ENCODE peak calls at places on chromosomes 7 and 10, in four cellular contexts. O is WTC11, F is HepG2, M is K562. Q is an unnamed sample.

GRCh38 chr7:128200376-128200775 is 40.7 kb upstream of the LEP start:
- DNase-seq in O (no peak), F (no peak), M (no peak), Q (no peak)

GRCh38 chr7:134936893-134937520 is 49.3 kb upstream of the AGBL3 start:
- DNase-seq in O (no peak), F (no peak), M (no peak), Q (no peak)

GRCh38 chr10:112678581-112678980 is 231.6 kb downstream of the VTI1A start:
- DNase-seq in O (no peak), F (peak), M (no peak), Q (no peak)

GRCh38 chr10:103926722-103927319 is 8.8 kb upstream of the STN1 start:
- DNase-seq in O (no peak), F (no peak), M (no peak), Q (no peak)

GRCh38 chr10:59173414-59173813 is 3.0 kb upstream of the PHYHIPL start:
- DNase-seq in O (no peak), F (no peak), M (no peak), Q (no peak)

GRCh38 chr10:46050956-46051355 is 4.9 kb upstream of the MSMB start:
- DNase-seq in O (no peak), F (no peak), M (no peak), Q (no peak)

GRCh38 chr7:129423700-129424410 is 10.4 kb upstream of the STRIP2 start:
- DNase-seq in O (no peak), F (peak), M (peak), Q (peak)

GRCh38 chr7:156578978-156579430 is 61.6 kb upstream of the RNF32 start:
- DNase-seq in O (peak), F (no peak), M (no peak), Q (no peak)

GRCh38 chr10:2893991-2894390 is 173.4 kb upstream of the PFKP start:
- DNase-seq in O (no peak), F (no peak), M (no peak), Q (no peak)

GRCh38 chr7:67875558-67875957 is 878.9 kb downstream of the TYW1 start:
- DNase-seq in O (no peak), F (no peak), M (no peak), Q (no peak)

GRCh38 chr10:69638642-69639041 is 8.6 kb downstream of the FAM241B start:
- DNase-seq in O (no peak), F (no peak), M (no peak), Q (no peak)

GRCh38 chr10:49115015-49115795 is at the start of gene VSTM4:
- DNase-seq in O (peak), F (no peak), M (peak), Q (no peak)

GRCh38 chr7:113289140-113289740 is 170.9 kb upstream of the SMIM30 start:
- DNase-seq in O (no peak), F (peak), M (no peak), Q (peak)

GRCh38 chr10:75401569-75402485 is at the start of gene ZNF503:
- DNase-seq in O (peak), F (peak), M (peak), Q (peak)

GRCh38 chr7:137925091-137925490 is 76.8 kb downstream of the CREB3L2 start:
- DNase-seq in O (no peak), F (no peak), M (no peak), Q (no peak)

GRCh38 chr10:58637372-58637771 is 124.7 kb downstream of the BICC1 start:
- DNase-seq in O (no peak), F (peak), M (no peak), Q (peak)

GRCh38 chr7:12839508-12840153 is 152.2 kb downstream of the ARL4A start:
- DNase-seq in O (peak), F (peak), M (no peak), Q (no peak)

GRCh38 chr10:45581497-45582385 is 90.8 kb downstream of the ZFAND4 start:
- DNase-seq in O (no peak), F (peak), M (no peak), Q (no peak)

GRCh38 chr10:79103078-79103477 is 34.3 kb downstream of the ZMIZ1 start:
- DNase-seq in O (no peak), F (no peak), M (no peak), Q (no peak)

GRCh38 chr7:69654849-69655707 is 56.8 kb downstream of the AUTS2 start:
- DNase-seq in O (no peak), F (no peak), M (no peak), Q (no peak)

GRCh38 chr7:15947749-15948148 is 261.3 kb upstream of the MEOX2 start:
- DNase-seq in O (no peak), F (no peak), M (no peak), Q (no peak)

GRCh38 chr10:132036153-132036886 is 29.4 kb upstream of the JAKMIP3 start:
- DNase-seq in O (peak), F (no peak), M (no peak), Q (peak)

GRCh38 chr7:108442039-108442568 is 14.1 kb downstream of the NRCAM start:
- DNase-seq in O (no peak), F (no peak), M (no peak), Q (peak)

GRCh38 chr10:110499796-110500514 is 2.2 kb downstream of the DUSP5 start:
- DNase-seq in O (no peak), F (no peak), M (no peak), Q (peak)

GRCh38 chr10:59631237-59631636 is 78.4 kb downstream of the SLC16A9 start:
- DNase-seq in O (no peak), F (no peak), M (no peak), Q (no peak)

GRCh38 chr7:46449743-46450142 is 528.7 kb upstream of the IGFBP3 start:
- DNase-seq in O (no peak), F (no peak), M (no peak), Q (no peak)

GRCh38 chr7:140062118-140062527 is 628 bp downstream of the PARP12 start:
- DNase-seq in O (peak), F (no peak), M (peak), Q (peak)

DNA sequence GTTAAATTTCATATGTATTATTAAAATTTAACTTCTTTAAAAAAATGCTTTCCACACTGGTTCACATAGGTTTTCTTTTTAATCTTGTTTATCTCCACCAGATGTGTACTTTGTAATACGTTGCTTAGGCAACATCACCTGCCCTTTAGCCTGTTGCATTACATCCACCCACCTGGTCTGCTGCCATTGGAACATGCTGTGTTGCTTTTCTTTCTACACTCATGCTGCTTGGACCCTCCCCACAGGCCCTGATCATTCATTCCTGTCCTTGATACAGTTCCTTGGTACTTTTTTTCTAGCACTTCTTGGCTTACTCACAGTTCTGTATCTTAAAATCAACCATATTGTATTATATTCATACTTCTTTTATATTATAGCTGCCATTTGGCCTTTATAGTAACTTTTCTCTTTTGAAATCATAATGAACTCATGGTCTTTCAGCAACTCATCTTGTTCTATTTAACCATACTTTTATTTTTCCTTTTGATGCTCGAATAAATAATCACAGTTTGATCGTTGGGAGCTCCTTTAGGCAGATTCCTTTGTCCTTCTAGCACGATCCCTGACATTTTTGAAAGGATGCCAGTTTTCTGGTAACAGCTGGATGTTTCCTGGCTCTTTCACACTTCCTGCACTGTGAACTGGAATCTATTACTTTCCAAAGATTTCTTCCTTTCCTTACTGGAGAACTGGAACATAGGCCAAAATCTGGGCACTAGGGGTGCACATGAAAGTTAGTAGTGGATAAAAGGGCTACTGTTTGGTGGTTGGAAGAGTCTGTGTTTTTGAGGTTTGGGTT is 125.0 kb downstream of the CDK14 start:
- DNase-seq in O (no peak), F (peak), M (no peak), Q (no peak)
- TF ChIP-seq HMGXB4 in O (no peak), F (no peak), M (no peak), Q (no peak)

GRCh38 chr10:34994565-34995142 is 95.5 kb downstream of the CUL2 start:
- DNase-seq in O (peak), F (peak), M (peak), Q (peak)
- TF ChIP-seq HMGXB4 in O (no peak), F (no peak), M (no peak), Q (no peak)

GRCh38 chr7:24383055-24383454 is 99.1 kb downstream of the NPY start:
- DNase-seq in O (no peak), F (no peak), M (no peak), Q (no peak)
- TF ChIP-seq HMGXB4 in O (no peak), F (no peak), M (no peak), Q (no peak)

GRCh38 chr7:8126768-8127167 is 135.2 kb downstream of the ICA1 start:
- DNase-seq in O (no peak), F (peak), M (no peak), Q (no peak)
- TF ChIP-seq HMGXB4 in O (no peak), F (no peak), M (no peak), Q (no peak)

DNA sequence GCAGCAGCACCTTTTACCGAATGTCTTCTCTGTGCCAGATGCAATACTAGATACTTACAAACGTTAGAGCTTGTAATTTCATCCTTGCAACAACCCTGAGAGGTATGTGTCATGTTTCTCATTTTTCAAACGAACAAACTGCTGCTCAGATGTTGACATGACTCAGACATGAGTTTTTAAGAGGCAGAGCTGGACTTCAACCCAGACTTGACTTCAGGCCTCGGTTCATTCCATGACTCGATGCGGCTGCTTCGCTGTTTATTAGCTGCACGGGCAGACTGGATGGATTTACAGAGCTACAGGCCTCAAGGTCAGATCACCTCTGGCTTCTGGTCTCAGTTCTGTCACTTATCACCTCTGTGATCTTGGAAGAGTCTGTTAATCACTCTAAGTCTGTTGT is 126.2 kb upstream of the CELF2 start:
- DNase-seq in O (no peak), F (no peak), M (no peak), Q (no peak)
- TF ChIP-seq HMGXB4 in O (no peak), F (no peak), M (no peak), Q (no peak)

DNA sequence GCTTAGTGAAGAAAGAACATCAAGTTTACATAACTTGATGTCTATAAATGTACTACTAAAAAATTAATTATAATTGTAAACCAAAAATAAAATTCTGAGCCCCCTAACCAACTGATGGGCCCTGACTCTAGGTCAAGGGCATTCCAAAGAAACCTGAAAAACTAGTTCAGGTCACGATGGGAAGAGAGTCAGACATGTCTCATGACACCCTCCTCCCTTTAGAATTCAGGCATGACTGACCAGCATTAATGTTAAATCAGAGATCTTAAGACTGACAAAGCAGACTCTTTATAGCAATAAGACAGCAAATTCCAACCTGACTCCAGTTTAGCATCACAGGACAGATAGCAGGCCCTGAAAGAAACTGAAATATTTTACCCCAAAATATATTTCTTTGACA is 21.6 kb upstream of the OTUD1 start:
- DNase-seq in O (no peak), F (no peak), M (no peak), Q (no peak)
- TF ChIP-seq HMGXB4 in O (no peak), F (no peak), M (no peak), Q (no peak)

Q was measured in A549.